ENCODE peak calls at places on chromosome 7, in eight cellular contexts. E, P, L, Y, F, B, V and K are unnamed samples.

GRCh38 chr7:45026984-45027773 is 27.2 kb downstream of the CCM2 start:
- ATAC-seq in B (peak), P (peak), V (no peak), E (peak), Y (peak), L (peak), F (peak), K (peak)

GRCh38 chr7:80324032-80324431 is 187.8 kb downstream of the GNAT3 start:
- ATAC-seq in L (no peak), B (no peak), E (no peak), F (no peak), V (no peak), Y (no peak), P (no peak), K (no peak)

GRCh38 chr7:27424231-27424630 is 181.6 kb downstream of the EVX1 start:
- ATAC-seq in P (no peak), L (no peak), F (no peak), Y (no peak), B (no peak), V (peak), E (no peak), K (peak)

GRCh38 chr7:138000081-138000701 is 1.7 kb downstream of the CREB3L2 start:
- ATAC-seq in Y (no peak), E (no peak), P (no peak), B (peak), F (no peak), V (peak), L (no peak), K (no peak)

GRCh38 chr7:136114966-136115762 is 138.0 kb upstream of the MTPN start:
- ATAC-seq in V (peak), B (peak), Y (peak), L (peak), E (peak), P (peak), F (peak), K (peak)

GRCh38 chr7:155751409-155751808 is 60.9 kb downstream of the SHH start:
- ATAC-seq in L (no peak), Y (no peak), E (no peak), B (no peak), P (no peak), F (no peak), V (no peak), K (no peak)

GRCh38 chr7:157610671-157611295 is 274.0 kb downstream of the DNAJB6 start:
- ATAC-seq in P (no peak), L (no peak), Y (no peak), E (no peak), B (no peak), F (no peak), V (no peak), K (no peak)

GRCh38 chr7:143381427-143382125 is 431 bp downstream of the ZYX start:
- ATAC-seq in P (no peak), Y (no peak), V (peak), F (peak), L (no peak), E (peak), B (peak), K (no peak)

GRCh38 chr7:3649250-3649649 is 348.2 kb downstream of the SDK1 start:
- ATAC-seq in Y (no peak), E (no peak), P (no peak), F (no peak), L (no peak), V (no peak), B (no peak), K (no peak)

GRCh38 chr7:148253629-148254028 is 336.9 kb upstream of the C7orf33 start:
- ATAC-seq in E (no peak), B (no peak), V (no peak), P (no peak), Y (no peak), L (no peak), F (no peak), K (no peak)

GRCh38 chr7:28990200-28990960 is 32.2 kb upstream of the TRIL start:
- ATAC-seq in Y (no peak), P (no peak), V (no peak), B (peak), E (no peak), F (no peak), L (no peak), K (no peak)

GRCh38 chr7:35331730-35332678 is 78.1 kb upstream of the TBX20 start:
- ATAC-seq in E (no peak), F (no peak), L (no peak), B (no peak), P (no peak), Y (no peak), V (no peak), K (no peak)

GRCh38 chr7:115274-115911 is 77.0 kb upstream of the FAM20C start:
- ATAC-seq in E (no peak), B (peak), F (no peak), P (no peak), Y (no peak), L (no peak), V (peak), K (no peak)

GRCh38 chr7:24825931-24826661 is 68.8 kb upstream of the GSDME start:
- ATAC-seq in L (no peak), V (peak), Y (peak), P (no peak), B (no peak), E (no peak), F (peak), K (peak)

GRCh38 chr7:50339990-50340500 is 35.5 kb downstream of the IKZF1 start:
- ATAC-seq in F (peak), L (peak), V (no peak), B (no peak), E (peak), P (peak), Y (peak), K (no peak)

GRCh38 chr7:18834574-18835361 is 282.7 kb downstream of the TWIST1 start:
- ATAC-seq in V (no peak), Y (no peak), B (no peak), L (no peak), P (no peak), E (no peak), F (no peak), K (no peak)

GRCh38 chr7:36127075-36127740 is 25.8 kb upstream of the EEPD1 start:
- ATAC-seq in Y (no peak), B (peak), E (no peak), L (no peak), V (no peak), P (no peak), F (no peak), K (peak)

GRCh38 chr7:43362652-43363428 is 220.1 kb upstream of the STK17A start:
- ATAC-seq in E (no peak), B (peak), F (no peak), L (no peak), Y (no peak), V (peak), P (no peak), K (peak)

GRCh38 chr7:134891262-134892001 is 94.9 kb upstream of the AGBL3 start:
- ATAC-seq in B (peak), F (peak), P (no peak), E (no peak), L (no peak), V (peak), Y (no peak), K (peak)

GRCh38 chr7:2650451-2650850 is 18.7 kb downstream of the TTYH3 start:
- ATAC-seq in Y (no peak), L (no peak), V (no peak), B (no peak), F (no peak), P (no peak), E (no peak), K (no peak)

GRCh38 chr7:138125119-138125518 is 48.9 kb downstream of the AKR1D1 start:
- ATAC-seq in B (no peak), E (no peak), L (no peak), Y (no peak), P (no peak), F (no peak), V (no peak), K (no peak)

GRCh38 chr7:143346018-143346417 is 16.5 kb downstream of the FAM131B start:
- ATAC-seq in Y (no peak), E (no peak), V (no peak), L (no peak), P (no peak), F (no peak), B (no peak), K (no peak)

GRCh38 chr7:35424869-35425495 is 171.1 kb upstream of the TBX20 start:
- ATAC-seq in L (peak), B (peak), V (peak), P (peak), E (peak), F (peak), Y (peak), K (peak)

GRCh38 chr7:20578257-20578771 is 37.2 kb upstream of the ABCB5 start:
- ATAC-seq in B (peak), P (no peak), Y (no peak), V (no peak), L (no peak), F (no peak), E (no peak), K (no peak)

GRCh38 chr7:43198016-43198415 is 85.6 kb downstream of the HECW1 start:
- ATAC-seq in Y (no peak), E (no peak), B (no peak), F (peak), V (no peak), P (no peak), L (no peak), K (no peak)